ENCODE peak calls at places on chromosomes 5 and 9, in seven cellular contexts. E, R, H, C, X, K and U are unnamed samples.
A peak's percentile ranks its signal among the peaks of the same experiment; 100 is the strongest.

GRCh38 chr5:151128817-151129216 is 28.8 kb downstream of the ANXA6 start:
- DNase-seq in E (peak; percentile 52), R (no peak), H (no peak), C (no peak), X (no peak), K (no peak), U (no peak)

GRCh38 chr5:51387854-51388320 is 4.6 kb downstream of the ISL1 start:
- DNase-seq in E (no peak), R (no peak), H (peak; percentile 61), C (no peak), X (no peak), K (no peak), U (no peak)

GRCh38 chr9:77648458-77649108 is 461 bp upstream of the GNA14 start:
- DNase-seq in E (no peak), R (no peak), H (peak; percentile 34), C (peak; percentile 38), X (peak; percentile 24), K (peak; percentile 11), U (no peak)

GRCh38 chr5:56003179-56003578 is 8.4 kb upstream of the IL6ST start:
- DNase-seq in E (no peak), R (no peak), H (no peak), C (peak; percentile 46), X (peak; percentile 39), K (peak; percentile 37), U (no peak)

GRCh38 chr9:113756476-113757198 is 119.5 kb upstream of the ZNF618 start:
- DNase-seq in E (peak; percentile 55), R (no peak), H (no peak), C (peak; percentile 9), X (peak; percentile 18), K (no peak), U (no peak)

GRCh38 chr5:71587709-71588532 is 781 bp downstream of the MCCC2 start:
- DNase-seq in E (no peak), R (no peak), H (peak; percentile 36), C (peak; percentile 26), X (no peak), K (no peak), U (no peak)

GRCh38 chr9:116202219-116202912 is 48.8 kb downstream of the PAPPA start:
- DNase-seq in E (no peak), R (no peak), H (no peak), C (no peak), X (no peak), K (no peak), U (no peak)

GRCh38 chr5:83467315-83468044 is 4.1 kb upstream of the VCAN start:
- DNase-seq in E (no peak), R (no peak), H (peak; percentile 18), C (peak; percentile 63), X (peak; percentile 78), K (peak; percentile 74), U (no peak)

GRCh38 chr5:91419571-91420537 is 36.7 kb upstream of the ARRDC3 start:
- DNase-seq in E (peak; percentile 89), R (peak; percentile 63), H (peak; percentile 72), C (peak; percentile 77), X (peak; percentile 81), K (no peak), U (peak; percentile 56)

GRCh38 chr5:120252839-120253238 is 211.3 kb upstream of the PRR16 start:
- DNase-seq in E (no peak), R (no peak), H (no peak), C (peak; percentile 8), X (peak; percentile 19), K (peak; percentile 58), U (no peak)

GRCh38 chr9:18610956-18611355 is 137.0 kb downstream of the ADAMTSL1 start:
- DNase-seq in E (no peak), R (no peak), H (no peak), C (no peak), X (peak; percentile 27), K (no peak), U (no peak)

GRCh38 chr5:122430328-122430586 is 118.2 kb downstream of the SNCAIP start:
- DNase-seq in E (no peak), R (no peak), H (no peak), C (no peak), X (no peak), K (no peak), U (no peak)

GRCh38 chr9:38211002-38211401 is 142.0 kb upstream of the SHB start:
- DNase-seq in E (no peak), R (no peak), H (no peak), C (no peak), X (no peak), K (no peak), U (no peak)

GRCh38 chr9:133713211-133713959 is 24.8 kb downstream of the SARDH start:
- DNase-seq in E (no peak), R (no peak), H (no peak), C (no peak), X (no peak), K (no peak), U (no peak)

GRCh38 chr5:55407059-55407684 is 99.4 kb downstream of the MTREX start:
- DNase-seq in E (no peak), R (no peak), H (peak; percentile 37), C (peak; percentile 71), X (peak; percentile 82), K (peak; percentile 30), U (peak; percentile 14)

GRCh38 chr9:36101916-36102741 is 34.4 kb upstream of the GLIPR2 start:
- DNase-seq in E (peak; percentile 27), R (no peak), H (no peak), C (peak; percentile 97), X (peak; percentile 94), K (peak; percentile 100), U (no peak)

GRCh38 chr5:149221326-149221725 is 50.3 kb upstream of the AFAP1L1 start:
- DNase-seq in E (no peak), R (no peak), H (no peak), C (peak; percentile 69), X (peak; percentile 71), K (peak; percentile 70), U (no peak)

GRCh38 chr5:68482199-68482598 is 266.6 kb downstream of the PIK3R1 start:
- DNase-seq in E (no peak), R (no peak), H (no peak), C (no peak), X (no peak), K (no peak), U (no peak)

GRCh38 chr9:35972093-35972492 is 14.1 kb upstream of the OR2S2 start:
- DNase-seq in E (no peak), R (no peak), H (peak; percentile 58), C (no peak), X (no peak), K (no peak), U (no peak)

GRCh38 chr9:132162764-132163456 is 1.1 kb downstream of the NTNG2 start:
- DNase-seq in E (no peak), R (no peak), H (peak; percentile 51), C (no peak), X (no peak), K (no peak), U (no peak)

GRCh38 chr9:132164604-132165362 is 2.9 kb downstream of the NTNG2 start:
- DNase-seq in E (no peak), R (no peak), H (peak; percentile 43), C (peak; percentile 87), X (peak; percentile 83), K (no peak), U (no peak)

GRCh38 chr9:132161743-132162187 is at the start of gene NTNG2:
- DNase-seq in E (no peak), R (no peak), H (no peak), C (no peak), X (no peak), K (no peak), U (no peak)

GRCh38 chr9:132163457-132163875 is 1.6 kb downstream of the NTNG2 start:
- DNase-seq in E (no peak), R (no peak), H (peak; percentile 65), C (no peak), X (peak; percentile 42), K (no peak), U (no peak)

DNA sequence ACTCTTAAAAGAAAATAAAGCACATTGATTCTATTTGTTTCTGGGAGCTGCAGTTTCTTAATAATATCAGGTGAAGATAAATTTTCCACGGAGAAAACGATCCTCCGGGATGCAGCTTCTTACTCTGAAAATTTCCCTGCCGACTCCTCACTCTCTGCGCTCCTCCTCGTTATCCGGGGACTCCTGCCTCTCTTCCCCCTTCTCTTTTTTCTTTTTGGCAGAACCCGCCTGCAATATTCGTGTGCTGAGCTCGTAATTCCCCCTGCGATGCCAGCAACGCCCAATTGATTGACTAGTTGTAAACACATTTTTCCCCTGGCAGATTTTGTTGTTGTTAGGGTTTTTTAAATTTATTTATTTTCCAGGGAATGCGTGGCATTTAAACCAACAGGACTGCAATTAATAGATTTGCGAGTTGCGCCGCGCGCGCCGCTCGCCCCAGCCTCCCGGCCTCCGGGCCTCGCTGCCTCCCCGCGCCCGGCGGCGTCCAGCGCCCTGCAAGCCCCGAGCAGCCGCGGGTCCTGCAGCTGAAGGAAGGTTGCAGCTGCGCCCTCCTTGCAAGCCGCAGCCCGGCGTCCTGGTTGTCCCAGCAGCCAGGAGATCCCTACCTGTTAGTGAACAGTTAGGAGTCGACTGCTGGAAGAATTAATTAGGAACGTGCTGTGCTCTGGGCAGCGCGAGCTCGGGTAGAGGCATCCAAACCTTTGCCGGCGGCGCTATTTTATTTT is 2.2 kb downstream of the NTNG2 start:
- DNase-seq in E (no peak), R (no peak), H (peak; percentile 67), C (no peak), X (peak; percentile 18), K (no peak), U (no peak)
- H3K4me3 ChIP-seq in E (no peak overlapping the region), R (no peak overlapping the region), H (peak overlapping the region; percentile 74), C (no peak overlapping the region), X (no peak overlapping the region), K (no peak overlapping the region), U (no peak overlapping the region)

GRCh38 chr5:10724799-10725507 is 36.1 kb downstream of the DAP start:
- DNase-seq in E (no peak), R (no peak), H (no peak), C (peak; percentile 90), X (peak; percentile 84), K (peak; percentile 92), U (no peak)
- H3K4me3 ChIP-seq in E (no peak overlapping the region), R (no peak overlapping the region), H (no peak overlapping the region), C (peak overlapping the region; percentile 47), X (peak overlapping the region; percentile 17), K (peak overlapping the region; percentile 24), U (no peak overlapping the region)

GRCh38 chr5:102865171-102865509 is 110.0 kb downstream of the PAM start:
- DNase-seq in E (no peak), R (no peak), H (peak; percentile 70), C (peak; percentile 60), X (no peak), K (peak; percentile 34), U (no peak)
- H3K4me3 ChIP-seq in E (no peak overlapping the region), R (no peak overlapping the region), H (peak overlapping the region; percentile 75), C (peak overlapping the region; percentile 67), X (peak overlapping the region; percentile 74), K (peak overlapping the region; percentile 97), U (no peak overlapping the region)

GRCh38 chr5:136058972-136059354 is 30.2 kb downstream of the TGFBI start:
- DNase-seq in E (no peak), R (no peak), H (no peak), C (no peak), X (no peak), K (no peak), U (no peak)
- H3K4me3 ChIP-seq in E (no peak overlapping the region), R (no peak overlapping the region), H (no peak overlapping the region), C (no peak overlapping the region), X (no peak overlapping the region), K (no peak overlapping the region), U (no peak overlapping the region)